ENCODE peak calls at places on chromosomes 12 and 14, in six cellular contexts. One of them, this sample, is unnamed.
A peak's percentile ranks its signal among the peaks of the same experiment; 100 is the strongest.

GRCh38 chr12:2322554-2323120 is 269.9 kb downstream of the CACNA1C start:
- DNase-seq in A172: no peak
- DNase-seq in iPS-NIHi11: no peak
- DNase-seq in fibroblast of pulmonary artery: no peak
- DNase-seq in HEK293T: no peak
- DNase-seq in EL: no peak
- DNase-seq in this sample: peak; percentile 94

GRCh38 chr12:29155079-29155478 is 6.0 kb downstream of the FAR2 start:
- DNase-seq in A172: no peak
- DNase-seq in iPS-NIHi11: no peak
- DNase-seq in fibroblast of pulmonary artery: no peak
- DNase-seq in HEK293T: peak; percentile 46
- DNase-seq in EL: peak; percentile 16
- DNase-seq in this sample: no peak

GRCh38 chr12:98863167-98863566 is 218.1 kb downstream of the APAF1 start:
- DNase-seq in A172: no peak
- DNase-seq in iPS-NIHi11: peak; percentile 39
- DNase-seq in fibroblast of pulmonary artery: no peak
- DNase-seq in HEK293T: no peak
- DNase-seq in EL: no peak
- DNase-seq in this sample: no peak

GRCh38 chr12:45331552-45331951 is 115.7 kb downstream of the ANO6 start:
- DNase-seq in A172: no peak
- DNase-seq in iPS-NIHi11: no peak
- DNase-seq in fibroblast of pulmonary artery: no peak
- DNase-seq in HEK293T: no peak
- DNase-seq in EL: no peak
- DNase-seq in this sample: no peak

GRCh38 chr14:81435578-81436295 is 35.6 kb upstream of the STON2 start:
- DNase-seq in A172: no peak
- DNase-seq in iPS-NIHi11: peak; percentile 66
- DNase-seq in fibroblast of pulmonary artery: peak; percentile 11
- DNase-seq in HEK293T: peak; percentile 42
- DNase-seq in EL: peak; percentile 13
- DNase-seq in this sample: peak; percentile 71

GRCh38 chr14:73452341-73453191 is 5.8 kb downstream of the NUMB start:
- DNase-seq in A172: peak; percentile 90
- DNase-seq in iPS-NIHi11: no peak
- DNase-seq in fibroblast of pulmonary artery: peak; percentile 97
- DNase-seq in HEK293T: no peak
- DNase-seq in EL: peak; percentile 91
- DNase-seq in this sample: no peak

GRCh38 chr12:111361717-111362576 is 6.9 kb downstream of the PHETA1 start:
- DNase-seq in A172: no peak
- DNase-seq in iPS-NIHi11: no peak
- DNase-seq in fibroblast of pulmonary artery: peak; percentile 25
- DNase-seq in HEK293T: no peak
- DNase-seq in EL: no peak
- DNase-seq in this sample: no peak

GRCh38 chr12:131471271-131471905 is 239.5 kb upstream of the SFSWAP start:
- DNase-seq in A172: no peak
- DNase-seq in iPS-NIHi11: peak; percentile 52
- DNase-seq in fibroblast of pulmonary artery: no peak
- DNase-seq in HEK293T: no peak
- DNase-seq in EL: no peak
- DNase-seq in this sample: no peak

GRCh38 chr14:45201908-45202307 is 51.1 kb downstream of the MIS18BP1 start:
- DNase-seq in A172: no peak
- DNase-seq in iPS-NIHi11: peak; percentile 17
- DNase-seq in fibroblast of pulmonary artery: peak; percentile 34
- DNase-seq in HEK293T: peak; percentile 8
- DNase-seq in EL: peak; percentile 38
- DNase-seq in this sample: no peak

GRCh38 chr12:113641426-113641825 is 169.8 kb upstream of the LHX5 start:
- DNase-seq in A172: no peak
- DNase-seq in iPS-NIHi11: no peak
- DNase-seq in fibroblast of pulmonary artery: no peak
- DNase-seq in HEK293T: no peak
- DNase-seq in EL: no peak
- DNase-seq in this sample: no peak

GRCh38 chr12:115598827-115599226 is 678.7 kb downstream of the MED13L start:
- DNase-seq in A172: no peak
- DNase-seq in iPS-NIHi11: peak; percentile 45
- DNase-seq in fibroblast of pulmonary artery: no peak
- DNase-seq in HEK293T: no peak
- DNase-seq in EL: no peak
- DNase-seq in this sample: peak; percentile 37

GRCh38 chr12:108801736-108802665 is 55.4 kb downstream of the SSH1 start:
- DNase-seq in A172: no peak
- DNase-seq in iPS-NIHi11: peak; percentile 79
- DNase-seq in fibroblast of pulmonary artery: peak; percentile 66
- DNase-seq in HEK293T: no peak
- DNase-seq in EL: peak; percentile 91
- DNase-seq in this sample: no peak

GRCh38 chr12:84136862-84137367 is 775.7 kb downstream of the SLC6A15 start:
- DNase-seq in A172: peak; percentile 5
- DNase-seq in iPS-NIHi11: no peak
- DNase-seq in fibroblast of pulmonary artery: peak; percentile 38
- DNase-seq in HEK293T: no peak
- DNase-seq in EL: peak; percentile 69
- DNase-seq in this sample: no peak

GRCh38 chr12:55736780-55737580 is 5.9 kb upstream of the GDF11 start:
- DNase-seq in A172: peak; percentile 52
- DNase-seq in iPS-NIHi11: peak; percentile 82
- DNase-seq in fibroblast of pulmonary artery: peak; percentile 81
- DNase-seq in HEK293T: peak; percentile 70
- DNase-seq in EL: peak; percentile 66
- DNase-seq in this sample: peak; percentile 65

GRCh38 chr14:99586761-99587462 is 17.1 kb downstream of the CCDC85C start:
- DNase-seq in A172: peak; percentile 72
- DNase-seq in iPS-NIHi11: no peak
- DNase-seq in fibroblast of pulmonary artery: no peak
- DNase-seq in HEK293T: no peak
- DNase-seq in EL: peak; percentile 70
- DNase-seq in this sample: no peak

This sample was measured in NCI-H345.